ENCODE peak calls at places on chromosomes 5 and 9, in eight cellular contexts. W, E, C, H, Q, I, R and N are unnamed samples.

GRCh38 chr9:5621327-5621726 is 7.6 kb upstream of the RIC1 start:
- DNase-seq in W (peak; percentile 88), E (peak; percentile 67), C (no peak), H (no peak), Q (no peak), I (peak; percentile 46), R (no peak), N (no peak)

GRCh38 chr5:10555134-10555733 is 8.6 kb upstream of the ANKRD33B start:
- DNase-seq in W (peak; percentile 99), E (peak; percentile 52), C (peak; percentile 78), H (no peak), Q (no peak), I (peak; percentile 100), R (no peak), N (no peak)

GRCh38 chr5:14830210-14831005 is 41.2 kb downstream of the ANKH start:
- DNase-seq in W (no peak), E (peak; percentile 31), C (no peak), H (no peak), Q (no peak), I (no peak), R (no peak), N (no peak)

GRCh38 chr9:116298249-116298648 is 144.7 kb downstream of the PAPPA start:
- DNase-seq in W (no peak), E (no peak), C (no peak), H (no peak), Q (no peak), I (no peak), R (no peak), N (no peak)

GRCh38 chr5:10481241-10481932 is 39.7 kb downstream of the ROPN1L start:
- DNase-seq in W (no peak), E (no peak), C (no peak), H (no peak), Q (no peak), I (no peak), R (no peak), N (no peak)

GRCh38 chr9:124251188-124251587 is 6.6 kb upstream of the NEK6 start:
- DNase-seq in W (no peak), E (no peak), C (no peak), H (no peak), Q (no peak), I (no peak), R (no peak), N (no peak)

GRCh38 chr5:109612278-109612905 is 77.3 kb upstream of the MAN2A1 start:
- DNase-seq in W (no peak), E (no peak), C (no peak), H (no peak), Q (no peak), I (no peak), R (no peak), N (no peak)

GRCh38 chr9:135403733-135404450 is 75.7 kb upstream of the PPP1R26 start:
- DNase-seq in W (no peak), E (no peak), C (no peak), H (no peak), Q (no peak), I (no peak), R (no peak), N (no peak)

GRCh38 chr5:132807163-132807838 is 5.8 kb upstream of the SOWAHA start:
- DNase-seq in W (peak; percentile 46), E (no peak), C (peak; percentile 81), H (no peak), Q (no peak), I (no peak), R (no peak), N (no peak)

GRCh38 chr9:13952906-13953305 is 361.0 kb downstream of the NFIB start:
- DNase-seq in W (no peak), E (no peak), C (no peak), H (no peak), Q (no peak), I (no peak), R (no peak), N (no peak)

GRCh38 chr9:20914556-20914955 is 116.9 kb downstream of the HACD4 start:
- DNase-seq in W (no peak), E (no peak), C (no peak), H (no peak), Q (no peak), I (no peak), R (no peak), N (no peak)